ENCODE peak calls at places on chromosome 10, in ten cellular contexts. O, Y, X, A, F, U, Z, M, S and W are unnamed samples.

GRCh38 chr10:44217274-44217820 is 167.6 kb downstream of the CXCL12 start:
- DNase-seq in F (no peak), Z (no peak), M (no peak), X (no peak), U (no peak), A (no peak), Y (no peak), O (no peak), S (no peak), W (no peak)

GRCh38 chr10:110141185-110141584 is 66.2 kb upstream of the MXI1 start:
- DNase-seq in A (no peak), Z (no peak), M (no peak), U (no peak), S (no peak), O (peak), F (no peak), X (no peak), Y (no peak), W (no peak)

GRCh38 chr10:97796651-97797050 is 24.9 kb upstream of the SFRP5 start:
- DNase-seq in F (no peak), A (no peak), S (no peak), O (no peak), M (no peak), Z (no peak), Y (no peak), U (peak), X (no peak), W (no peak)

GRCh38 chr10:125795111-125795510 is 19.5 kb upstream of the MMP21 start:
- DNase-seq in F (no peak), Z (no peak), M (no peak), S (no peak), A (peak), Y (no peak), O (no peak), U (no peak), X (no peak), W (no peak)

GRCh38 chr10:92569071-92569470 is 4.8 kb downstream of the IDE start:
- DNase-seq in Z (no peak), M (peak), F (no peak), U (no peak), X (no peak), A (no peak), S (no peak), O (no peak), Y (no peak), W (no peak)

GRCh38 chr10:131315343-131315742 is 3.8 kb upstream of the TCERG1L start:
- DNase-seq in U (no peak), O (peak), M (no peak), Z (peak), A (no peak), F (no peak), S (no peak), Y (no peak), X (no peak), W (no peak)

GRCh38 chr10:50216894-50217293 is 34.4 kb downstream of the ASAH2 start:
- DNase-seq in F (no peak), Z (no peak), M (peak), Y (peak), S (peak), X (no peak), A (no peak), U (no peak), O (no peak), W (no peak)

GRCh38 chr10:36053271-36053670 is 411.2 kb upstream of the FZD8 start:
- DNase-seq in A (no peak), M (no peak), U (no peak), Y (no peak), F (no peak), S (no peak), O (no peak), Z (no peak), X (no peak), W (no peak)

GRCh38 chr10:71665456-71665855 is 54.1 kb downstream of the C10orf105 start:
- DNase-seq in X (no peak), Y (no peak), A (no peak), Z (no peak), O (no peak), S (no peak), M (no peak), U (no peak), F (no peak), W (no peak)

GRCh38 chr10:47358457-47358856 is 10.3 kb downstream of the RBP3 start:
- DNase-seq in O (no peak), S (no peak), F (peak), Y (no peak), M (no peak), U (no peak), A (no peak), X (no peak), Z (no peak), W (no peak)

GRCh38 chr10:96497391-96497790 is 16.3 kb downstream of the TLL2 start:
- DNase-seq in A (no peak), Y (peak), Z (no peak), U (no peak), S (no peak), X (no peak), F (no peak), O (no peak), M (no peak), W (peak)

GRCh38 chr10:47357131-47357582 is 9.0 kb downstream of the RBP3 start:
- DNase-seq in U (no peak), A (no peak), Y (no peak), Z (no peak), F (peak), O (no peak), X (no peak), S (no peak), M (no peak), W (no peak)

GRCh38 chr10:73577788-73578187 is 13.4 kb downstream of the USP54 start:
- DNase-seq in S (peak), U (no peak), Y (no peak), O (peak), A (peak), F (peak), X (peak), Z (no peak), M (peak), W (no peak)

GRCh38 chr10:54622017-54622416 is 179.0 kb downstream of the PCDH15 start:
- DNase-seq in U (no peak), Z (no peak), F (no peak), O (no peak), S (no peak), A (no peak), Y (no peak), M (no peak), X (no peak), W (no peak)

GRCh38 chr10:17460732-17461131 is 6.3 kb upstream of the ST8SIA6 start:
- DNase-seq in F (no peak), O (no peak), U (no peak), Z (no peak), S (no peak), Y (no peak), A (no peak), M (no peak), X (no peak), W (no peak)

GRCh38 chr10:2964632-2965296 is 102.6 kb upstream of the PFKP start:
- DNase-seq in U (no peak), X (no peak), O (no peak), M (no peak), Y (no peak), A (no peak), F (no peak), Z (no peak), S (peak), W (no peak)

GRCh38 chr10:75018233-75018632 is 93.2 kb upstream of the SAMD8 start:
- DNase-seq in Z (no peak), S (peak), Y (no peak), X (no peak), M (no peak), F (no peak), U (peak), A (no peak), O (no peak), W (peak)

GRCh38 chr10:71252195-71252594 is 39.8 kb downstream of the UNC5B start:
- DNase-seq in F (no peak), Y (no peak), M (no peak), O (peak), X (peak), U (no peak), Z (no peak), S (no peak), A (no peak), W (no peak)

GRCh38 chr10:88289342-88289741 is 293.8 kb downstream of the RNLS start:
- DNase-seq in O (no peak), Z (no peak), F (no peak), A (no peak), Y (no peak), M (no peak), X (no peak), U (no peak), S (no peak), W (no peak)

GRCh38 chr10:14048930-14049613 is 281.7 kb downstream of the FRMD4A start:
- DNase-seq in M (no peak), Y (no peak), S (no peak), X (no peak), Z (no peak), U (no peak), F (no peak), A (no peak), O (peak), W (no peak)

GRCh38 chr10:124607693-124608092 is 136.5 kb downstream of the FAM53B start:
- DNase-seq in A (no peak), X (no peak), S (no peak), M (no peak), Z (no peak), Y (no peak), F (no peak), O (no peak), U (no peak), W (no peak)

GRCh38 chr10:1309969-1310789 is 254.0 kb downstream of the WDR37 start:
- DNase-seq in Z (no peak), U (no peak), M (no peak), F (no peak), O (no peak), A (no peak), Y (peak), S (peak), X (no peak), W (peak)

GRCh38 chr10:86261933-86262665 is 104.5 kb downstream of the GRID1 start:
- DNase-seq in M (no peak), Y (peak), F (no peak), X (peak), O (peak), U (no peak), Z (peak), S (peak), A (no peak), W (peak)

GRCh38 chr10:125032474-125032873 is 90.6 kb downstream of the ZRANB1 start:
- DNase-seq in S (no peak), O (no peak), F (no peak), M (no peak), U (no peak), X (no peak), Y (no peak), A (no peak), Z (no peak), W (no peak)

GRCh38 chr10:115171392-115171960 is 78.3 kb downstream of the ATRNL1 start:
- DNase-seq in A (no peak), Z (peak), M (no peak), Y (no peak), X (no peak), U (no peak), F (no peak), S (peak), O (peak), W (no peak)

GRCh38 chr10:100886946-100887345 is 25.8 kb upstream of the SLF2 start:
- DNase-seq in O (no peak), Y (peak), F (peak), X (no peak), A (peak), U (no peak), S (no peak), Z (no peak), M (no peak), W (peak)

GRCh38 chr10:100887761-100888296 is 24.9 kb upstream of the SLF2 start:
- DNase-seq in U (no peak), F (no peak), Z (no peak), A (no peak), O (no peak), Y (peak), X (no peak), M (no peak), S (no peak), W (peak)

GRCh38 chr10:100883322-100883821 is 29.4 kb upstream of the SLF2 start:
- DNase-seq in O (no peak), X (no peak), Z (no peak), S (no peak), Y (no peak), U (no peak), A (no peak), M (no peak), F (no peak), W (peak)

GRCh38 chr10:100886544-100886943 is 26.2 kb upstream of the SLF2 start:
- DNase-seq in S (no peak), O (no peak), Y (peak), U (no peak), M (no peak), F (no peak), X (no peak), A (no peak), Z (no peak), W (peak)

DNA sequence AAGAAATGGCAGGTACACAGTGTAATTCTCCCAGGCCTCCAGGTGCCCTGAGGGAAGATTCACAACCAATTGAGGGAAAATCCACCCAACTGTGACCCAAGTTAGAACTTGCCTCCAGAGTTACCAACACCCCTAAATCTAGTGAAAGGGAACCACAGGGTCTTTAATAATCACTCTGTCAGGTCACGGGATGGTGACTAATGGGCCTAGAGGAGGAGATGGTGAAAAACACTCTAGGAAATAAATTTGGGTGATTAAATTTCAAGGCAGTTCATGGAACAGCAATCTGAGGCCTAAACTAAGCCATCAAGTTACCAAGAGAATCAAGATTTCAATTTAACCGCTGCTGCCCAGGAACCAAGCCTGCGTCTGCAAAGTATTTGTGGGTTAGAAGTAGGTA is 26.7 kb upstream of the SLF2 start:
- DNase-seq in O (no peak), A (no peak), U (no peak), Z (peak), F (no peak), X (no peak), M (no peak), Y (peak), S (no peak), W (no peak)
- H3K27ac ChIP-seq in O (peak), A (no peak), U (no peak), Z (peak), F (no peak), X (no peak), M (no peak), Y (no peak), S (no peak), W (no peak)

DNA sequence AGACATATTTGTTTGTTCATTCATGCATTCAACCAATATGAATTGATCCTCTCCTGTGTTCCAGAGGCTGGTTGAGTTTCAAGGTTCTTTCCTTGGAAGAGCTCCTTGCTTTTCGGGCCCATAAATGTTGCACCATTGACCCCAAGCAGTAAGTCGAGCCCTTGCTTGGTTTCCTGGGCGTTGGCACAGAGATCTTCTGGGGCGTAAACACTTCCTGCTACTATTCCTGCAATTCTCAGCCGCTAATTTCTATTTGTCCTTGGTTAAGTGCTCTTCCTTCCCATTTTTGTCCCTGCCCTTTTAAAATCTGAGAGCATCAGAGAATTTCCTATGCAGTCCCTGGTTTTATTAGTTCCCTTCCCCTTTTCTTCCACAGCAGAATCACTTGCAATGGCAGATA is 44.1 kb upstream of the ADRB1 start:
- DNase-seq in O (no peak), X (no peak), A (no peak), S (no peak), Y (no peak), U (no peak), M (no peak), Z (no peak), F (no peak), W (no peak)
- H3K27ac ChIP-seq in O (no peak), X (no peak), A (no peak), S (no peak), Y (no peak), U (no peak), M (no peak), Z (no peak), F (no peak), W (no peak)

DNA sequence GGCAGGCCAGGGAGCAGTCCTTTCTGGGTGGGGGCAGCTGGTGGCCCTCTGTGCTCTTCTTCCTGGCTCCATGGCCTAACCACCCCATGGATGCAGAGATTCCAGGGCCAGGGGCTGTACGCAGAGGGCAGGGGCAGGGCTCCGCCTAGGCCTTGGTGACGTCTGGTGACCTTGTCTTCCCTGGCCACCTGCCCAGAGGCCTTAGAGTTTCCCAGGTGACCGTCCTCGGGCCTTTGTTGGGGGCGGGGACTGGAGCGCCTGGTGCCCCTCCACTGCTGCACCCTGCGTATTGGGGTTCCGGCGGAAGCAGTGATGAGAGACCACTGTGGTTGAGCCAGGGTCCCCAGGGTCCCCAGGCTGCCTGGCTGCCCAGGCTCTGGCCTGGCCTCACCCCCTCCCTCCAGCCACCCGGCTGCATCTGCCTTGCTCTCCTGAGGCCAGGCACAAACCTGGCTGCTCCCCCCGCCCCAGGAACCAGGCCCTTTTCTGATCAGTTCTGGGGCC is 10.3 kb downstream of the PWWP2B start:
- DNase-seq in X (peak), M (no peak), Y (no peak), A (peak), O (peak), S (no peak), Z (no peak), U (no peak), F (no peak), W (no peak)
- H3K27ac ChIP-seq in X (peak), M (no peak), Y (no peak), A (peak), O (peak), S (no peak), Z (peak), U (no peak), F (no peak), W (no peak)

DNA sequence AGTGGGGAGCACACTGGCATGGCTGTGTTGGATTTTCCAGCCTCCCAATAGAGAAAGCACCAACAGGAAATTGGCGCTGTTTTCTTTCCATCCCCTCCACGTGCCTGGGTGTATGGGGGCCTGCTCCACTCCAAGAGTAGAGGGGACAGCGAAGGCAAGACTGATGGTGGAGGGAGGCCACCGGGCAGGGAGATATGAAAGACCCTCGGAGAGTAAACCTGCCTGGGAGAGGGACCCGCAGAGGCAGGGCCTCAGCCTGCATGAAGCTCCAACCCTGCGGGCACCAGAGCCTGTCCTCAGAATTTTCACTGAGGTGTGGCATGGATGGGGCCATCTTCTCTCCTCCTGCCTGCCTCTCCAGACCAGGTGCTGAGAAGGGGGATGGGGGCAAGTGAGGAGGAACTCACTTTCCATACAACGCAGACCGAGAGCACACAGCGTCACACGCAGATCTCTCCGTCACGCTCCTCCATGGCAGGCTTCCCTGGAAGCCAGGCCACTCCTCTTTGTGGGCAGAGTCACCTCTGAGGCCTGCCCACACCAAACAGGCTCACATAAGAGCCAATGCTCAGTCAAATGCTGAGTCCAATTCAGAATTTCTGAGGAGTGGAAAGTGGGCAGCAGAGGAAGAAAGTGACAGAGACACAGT is 18.8 kb downstream of the ANXA11 start:
- DNase-seq in Z (no peak), M (no peak), O (no peak), X (peak), F (peak), Y (no peak), S (no peak), A (no peak), U (no peak), W (no peak)
- H3K27ac ChIP-seq in Z (peak), M (no peak), O (no peak), X (peak), F (peak), Y (no peak), S (no peak), A (peak), U (peak), W (no peak)

GRCh38 chr10:22552888-22553378 is 161.4 kb downstream of the PIP4K2A start:
- DNase-seq in Y (no peak), U (no peak), F (peak), M (peak), X (no peak), O (peak), S (peak), Z (no peak), A (no peak), W (no peak)
- H3K27ac ChIP-seq in Y (no peak), U (no peak), F (peak), M (no peak), X (no peak), O (peak), S (no peak), Z (peak), A (no peak), W (no peak)

GRCh38 chr10:33326897-33327296 is 7.6 kb downstream of the NRP1 start:
- DNase-seq in A (no peak), O (no peak), M (no peak), Z (no peak), X (no peak), U (no peak), Y (no peak), F (no peak), S (no peak), W (no peak)
- H3K27ac ChIP-seq in A (peak), O (peak), M (no peak), Z (no peak), X (no peak), U (no peak), Y (no peak), F (peak), S (no peak), W (no peak)

DNA sequence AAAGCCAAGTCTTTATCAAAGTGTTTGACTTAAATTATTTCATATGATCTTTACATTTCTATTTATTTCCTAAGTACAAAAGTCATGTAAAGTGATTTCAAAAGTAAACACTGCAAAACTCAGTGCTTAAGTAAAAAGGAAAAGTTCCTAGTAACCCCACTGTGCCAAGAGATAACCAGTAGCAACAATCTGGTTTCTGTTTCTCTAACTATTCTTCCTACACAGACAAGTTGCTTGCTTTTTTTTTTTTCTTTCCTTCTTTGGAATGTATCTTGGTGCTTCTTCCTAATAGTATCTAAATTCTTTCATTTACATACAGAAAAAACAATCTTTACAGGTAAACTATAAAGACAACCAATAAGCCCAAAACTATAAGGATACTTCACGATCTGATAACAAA is 3.1 kb downstream of the JCAD start:
- DNase-seq in O (no peak), A (no peak), S (no peak), F (no peak), Y (no peak), X (no peak), U (no peak), M (peak), Z (no peak), W (no peak)
- H3K27ac ChIP-seq in O (no peak), A (peak), S (no peak), F (peak), Y (no peak), X (no peak), U (no peak), M (no peak), Z (no peak), W (no peak)